ENCODE peak calls at places on chromosomes 6 and 20, in four cellular contexts. S is stomach, M is suprapubic skin, P is A549. W is an unnamed sample.

GRCh38 chr20:3775457-3775856 is 5.8 kb downstream of the SPEF1 start:
- DNase-seq in M (no peak), P (no peak), S (no peak), W (no peak)

GRCh38 chr6:54716869-54717268 is 129.7 kb upstream of the FAM83B start:
- DNase-seq in S (no peak), P (no peak), M (no peak), W (no peak)

GRCh38 chr6:159761135-159761872 is 541 bp upstream of the ACAT2 start:
- DNase-seq in M (peak), P (no peak), S (peak), W (no peak)

GRCh38 chr20:57655812-57656161 is 35.6 kb upstream of the ZBP1 start:
- DNase-seq in S (peak), M (peak), P (no peak), W (peak)

GRCh38 chr6:148405893-148406292 is 63.3 kb downstream of the SASH1 start:
- DNase-seq in S (no peak), M (no peak), P (no peak), W (no peak)

GRCh38 chr6:47126647-47127339 is 84.7 kb upstream of the ADGRF1 start:
- DNase-seq in S (no peak), M (no peak), P (no peak), W (no peak)

GRCh38 chr6:42988486-42989020 is 4.2 kb downstream of the PPP2R5D start:
- DNase-seq in S (no peak), M (no peak), P (no peak), W (no peak)

GRCh38 chr20:34316191-34316814 is 13.1 kb upstream of the AHCY start:
- DNase-seq in S (no peak), M (no peak), P (no peak), W (no peak)

GRCh38 chr6:35056952-35057351 is 84.2 kb downstream of the TCP11 start:
- DNase-seq in S (no peak), P (no peak), M (no peak), W (no peak)

GRCh38 chr6:52160468-52161104 is 25.6 kb upstream of the IL17A start:
- DNase-seq in P (no peak), S (no peak), M (no peak), W (no peak)

GRCh38 chr6:158737710-158738615 is 81.2 kb downstream of the EZR start:
- DNase-seq in S (no peak), P (peak), M (no peak), W (no peak)

GRCh38 chr6:74991573-74992332 is 214.1 kb downstream of the COL12A1 start:
- DNase-seq in P (no peak), M (no peak), S (no peak), W (no peak)

GRCh38 chr6:156825475-156825874 is 48.3 kb downstream of the ARID1B start:
- DNase-seq in S (no peak), M (no peak), P (no peak), W (no peak)

GRCh38 chr6:47700051-47700450 is 1.7 kb downstream of the ADGRF4 start:
- DNase-seq in S (no peak), M (no peak), P (peak), W (no peak)

GRCh38 chr20:48944663-48945297 is 23.3 kb downstream of the ARFGEF2 start:
- DNase-seq in P (no peak), S (no peak), M (no peak), W (no peak)

DNA sequence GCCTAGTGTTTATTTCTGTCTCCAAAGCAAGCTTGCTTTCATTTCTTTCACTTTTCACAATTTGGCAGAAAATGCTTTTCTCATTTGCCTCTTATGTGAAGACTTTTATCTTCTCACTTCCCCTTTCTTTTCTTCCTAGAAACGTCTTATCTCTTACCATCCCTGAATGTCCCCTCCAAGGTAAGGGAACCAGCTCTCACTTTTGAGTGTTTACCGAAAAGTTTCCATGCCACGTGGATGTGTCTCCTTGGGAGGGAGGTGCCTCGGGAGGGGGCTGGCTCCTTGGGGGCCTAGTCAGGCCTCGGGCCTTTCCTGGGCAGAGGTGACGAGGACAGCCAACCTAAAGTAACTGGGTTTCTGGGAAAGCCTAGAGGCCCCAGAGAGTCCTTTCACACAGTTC is 127.4 kb downstream of the CD24 start:
- DNase-seq in M (no peak), S (no peak), P (no peak), W (no peak)
- TF ChIP-seq EP300 in M (no peak), S (no peak), P (no peak), W (no peak)

GRCh38 chr6:41518118-41518517 is 28.1 kb upstream of the FOXP4 start:
- DNase-seq in S (peak), P (no peak), M (no peak), W (no peak)

GRCh38 chr6:41519748-41520699 is 26.2 kb upstream of the FOXP4 start:
- DNase-seq in S (peak), P (no peak), M (no peak), W (peak)

GRCh38 chr6:41515995-41516394 is 30.2 kb upstream of the FOXP4 start:
- DNase-seq in P (no peak), S (no peak), M (no peak), W (peak)

GRCh38 chr6:41517473-41517872 is 28.7 kb upstream of the FOXP4 start:
- DNase-seq in P (no peak), M (no peak), S (no peak), W (no peak)

GRCh38 chr6:41519305-41519747 is 26.9 kb upstream of the FOXP4 start:
- DNase-seq in P (no peak), S (peak), M (no peak), W (peak)
- TF ChIP-seq CTCF in P (no peak), S (no peak), M (no peak), W (no peak)

DNA sequence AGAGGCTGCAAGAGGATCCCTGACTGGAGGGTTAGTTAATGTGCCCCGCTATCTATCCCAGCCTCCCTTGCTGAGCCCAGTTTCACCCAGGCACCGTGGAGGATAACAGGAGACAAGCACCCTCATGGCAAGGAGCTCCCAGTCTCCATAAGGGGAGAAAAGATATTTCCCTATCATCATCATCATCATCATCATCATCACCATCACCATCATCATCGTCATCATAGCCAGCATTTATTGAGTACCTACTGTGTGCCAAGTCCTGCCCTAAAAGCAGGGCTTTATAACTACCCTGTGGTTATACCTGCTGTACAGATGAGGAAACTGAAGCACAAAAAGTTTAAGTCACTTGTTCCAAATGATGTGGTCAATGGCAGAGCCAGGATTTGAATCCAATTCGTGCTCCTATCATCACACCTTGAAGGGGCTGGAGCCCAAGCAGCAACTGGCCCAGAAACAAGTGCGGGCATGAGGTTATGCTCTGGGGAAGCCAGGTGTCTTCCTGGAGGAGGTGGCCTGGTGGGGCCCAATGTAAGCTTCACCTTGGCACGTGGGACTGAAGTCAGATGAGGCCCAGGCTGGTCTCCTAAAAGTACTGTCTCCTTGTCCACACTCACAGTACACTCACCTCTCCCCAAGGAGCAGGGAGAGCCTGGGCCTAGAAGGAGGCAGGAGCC is 10.0 kb downstream of the GLP1R start:
- DNase-seq in P (no peak), S (no peak), M (no peak), W (no peak)
- TF ChIP-seq EP300 in P (no peak), S (no peak), M (no peak), W (no peak)

GRCh38 chr6:2760882-2761842 is 4.0 kb upstream of the WRNIP1 start:
- DNase-seq in P (no peak), M (no peak), S (no peak), W (no peak)
- TF ChIP-seq CTCF in P (no peak), M (no peak), S (no peak), W (peak)

DNA sequence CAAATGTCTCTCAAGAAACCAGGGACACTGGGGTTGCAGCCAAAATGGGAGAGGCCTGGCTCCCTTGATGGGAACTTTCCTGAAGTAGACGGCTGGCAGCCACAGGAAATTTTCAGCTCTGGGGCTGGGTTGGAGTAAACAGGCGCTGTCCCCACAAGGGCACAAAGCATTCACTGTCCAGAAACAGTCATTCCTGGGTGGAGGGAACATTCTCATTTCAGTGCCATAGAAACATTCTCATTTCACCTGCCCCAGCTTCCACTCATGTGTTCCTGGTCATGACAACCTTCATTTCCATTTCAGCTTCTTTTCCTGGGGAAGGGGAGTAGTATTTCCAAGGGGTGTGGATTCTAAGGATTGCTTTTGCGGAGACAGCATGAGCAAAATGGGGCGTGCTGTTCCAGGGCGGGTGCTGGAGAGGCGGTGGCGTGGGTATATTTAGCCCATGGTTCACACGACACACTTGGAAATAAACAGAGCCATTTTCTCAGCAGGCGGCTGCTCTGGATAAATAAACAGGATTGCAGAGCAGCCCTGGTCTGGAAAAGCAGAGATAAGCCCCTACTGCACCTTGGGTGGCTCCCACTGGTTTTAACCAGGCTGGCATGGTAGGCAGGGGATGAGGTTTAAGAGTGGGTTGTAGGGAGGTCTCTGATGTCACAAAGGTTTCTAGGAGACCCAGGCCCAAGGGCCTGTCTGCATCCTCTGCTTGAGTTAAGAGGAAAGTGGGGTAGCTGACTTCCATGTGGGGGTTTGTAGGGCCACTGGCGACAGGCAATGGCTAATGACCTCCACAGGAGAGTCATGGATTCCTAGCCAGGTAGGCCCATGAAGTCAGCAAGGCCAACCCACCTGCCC is 32.9 kb downstream of the COX4I2 start:
- DNase-seq in S (peak), P (no peak), M (peak), W (no peak)
- TF ChIP-seq EP300 in S (no peak), P (no peak), M (no peak), W (peak)

DNA sequence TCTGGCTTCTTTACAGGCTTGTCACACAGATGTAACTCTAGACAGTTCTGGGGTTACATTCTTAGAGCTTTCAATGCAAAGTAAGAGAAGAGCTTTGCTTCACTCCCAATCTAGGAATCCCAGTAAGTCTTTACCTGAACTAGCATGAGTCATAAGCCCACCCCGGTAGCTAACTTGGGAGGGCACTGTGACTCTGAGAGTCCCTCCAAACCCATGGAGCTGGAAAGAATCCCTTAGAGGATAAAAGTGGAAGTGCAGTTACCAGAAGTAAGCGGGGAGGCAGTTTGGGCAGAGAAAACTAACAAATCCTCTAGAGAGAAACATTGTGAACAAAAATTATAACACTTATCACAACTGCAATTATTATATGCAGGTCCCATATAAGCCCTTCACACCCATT is 84.0 kb upstream of the SMLR1 start:
- DNase-seq in S (no peak), P (no peak), M (no peak), W (no peak)
- TF ChIP-seq CTCF in S (no peak), P (no peak), M (no peak), W (no peak)

DNA sequence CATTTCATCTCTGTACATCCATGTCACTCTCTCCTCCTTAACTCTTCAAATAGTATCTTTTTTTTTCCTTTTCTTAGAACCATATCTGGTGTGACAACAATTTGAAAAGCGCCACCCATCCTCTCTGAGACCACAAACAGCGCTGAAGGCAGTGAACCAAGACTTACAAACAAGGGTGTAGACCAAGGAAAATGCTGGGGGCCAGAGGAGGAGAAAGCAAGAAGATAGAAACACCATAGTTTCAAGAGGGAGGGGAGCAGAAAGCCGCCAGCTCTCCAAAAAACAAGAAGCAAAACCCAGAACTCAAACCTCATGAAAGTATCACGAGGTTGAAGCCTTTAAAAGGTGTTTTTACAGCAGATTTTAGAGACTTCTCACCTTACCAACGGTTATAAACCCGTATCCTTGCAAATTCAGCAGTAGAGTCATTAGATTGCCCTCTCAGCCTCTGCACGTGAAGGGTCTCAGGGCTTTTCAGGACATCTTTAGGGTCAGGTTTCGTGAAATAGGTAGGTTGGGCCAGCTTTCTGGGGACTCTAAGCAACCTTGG is 13.3 kb upstream of the RIPOR2 start:
- DNase-seq in S (no peak), P (no peak), M (no peak), W (no peak)
- TF ChIP-seq EP300 in S (no peak), P (no peak), M (no peak), W (no peak)

GRCh38 chr20:44112889-44113641 is 73.9 kb downstream of the JPH2 start:
- DNase-seq in S (no peak), P (no peak), M (no peak), W (peak)

GRCh38 chr20:44112456-44112855 is 74.5 kb downstream of the JPH2 start:
- DNase-seq in P (no peak), M (no peak), S (no peak), W (no peak)

GRCh38 chr20:44110816-44111568 is 76.0 kb downstream of the JPH2 start:
- DNase-seq in M (no peak), P (no peak), S (no peak), W (no peak)

GRCh38 chr20:44111712-44112335 is 75.2 kb downstream of the JPH2 start:
- DNase-seq in M (no peak), S (no peak), P (no peak), W (no peak)

GRCh38 chr20:44109951-44110361 is 77.0 kb downstream of the JPH2 start:
- DNase-seq in P (no peak), M (no peak), S (no peak), W (no peak)
- TF ChIP-seq CTCF in P (no peak), M (no peak), S (no peak), W (no peak)

GRCh38 chr6:26205625-26206574 is 118.7 kb downstream of the HFE start:
- DNase-seq in M (no peak), S (no peak), P (peak), W (no peak)
- TF ChIP-seq EP300 in M (no peak), S (no peak), P (no peak), W (no peak)